ENCODE peak calls at places on chromosome 18, in seven cellular contexts. One of them, this sample, is unnamed.

GRCh38 chr18:76422121-76422520 is 72.9 kb downstream of the ZNF516 start:
- DNase-seq in keratinocyte: no peak
- DNase-seq in NCI-H446 treated with DMSO at 0.1 percent for 48 hours: no peak
- DNase-seq in CD4-positive, alpha-beta T cell: no peak
- DNase-seq in A549: no peak
- DNase-seq in T-cell: no peak
- DNase-seq in AG09309: no peak
- DNase-seq in this sample: no peak

GRCh38 chr18:35969676-35970075 is 2.8 kb upstream of the RMP24 start:
- DNase-seq in CD4-positive, alpha-beta T cell: no peak
- DNase-seq in T-cell: no peak
- DNase-seq in keratinocyte: no peak
- DNase-seq in AG09309: no peak
- DNase-seq in NCI-H446 treated with DMSO at 0.1 percent for 48 hours: no peak
- DNase-seq in A549: no peak
- DNase-seq in this sample: no peak

GRCh38 chr18:50045126-50045525 is 149.8 kb downstream of the MYO5B start:
- DNase-seq in CD4-positive, alpha-beta T cell: no peak
- DNase-seq in keratinocyte: no peak
- DNase-seq in NCI-H446 treated with DMSO at 0.1 percent for 48 hours: no peak
- DNase-seq in AG09309: no peak
- DNase-seq in T-cell: no peak
- DNase-seq in A549: no peak
- DNase-seq in this sample: no peak

GRCh38 chr18:48393170-48393569 is 16.0 kb downstream of the ZBTB7C start:
- DNase-seq in T-cell: no peak
- DNase-seq in AG09309: no peak
- DNase-seq in CD4-positive, alpha-beta T cell: no peak
- DNase-seq in A549: no peak
- DNase-seq in NCI-H446 treated with DMSO at 0.1 percent for 48 hours: no peak
- DNase-seq in keratinocyte: no peak
- DNase-seq in this sample: no peak

GRCh38 chr18:21991081-21991534 is 178.3 kb upstream of the GATA6 start:
- DNase-seq in keratinocyte: no peak
- DNase-seq in T-cell: no peak
- DNase-seq in CD4-positive, alpha-beta T cell: no peak
- DNase-seq in AG09309: no peak
- DNase-seq in A549: peak; percentile 75
- DNase-seq in NCI-H446 treated with DMSO at 0.1 percent for 48 hours: no peak
- DNase-seq in this sample: no peak

GRCh38 chr18:70279470-70279869 is 9.4 kb upstream of the SOCS6 start:
- DNase-seq in keratinocyte: no peak
- DNase-seq in CD4-positive, alpha-beta T cell: no peak
- DNase-seq in AG09309: no peak
- DNase-seq in A549: no peak
- DNase-seq in T-cell: no peak
- DNase-seq in NCI-H446 treated with DMSO at 0.1 percent for 48 hours: no peak
- DNase-seq in this sample: no peak

GRCh38 chr18:9631814-9632496 is 17.6 kb upstream of the PPP4R1 start:
- DNase-seq in A549: peak; percentile 90
- DNase-seq in AG09309: peak; percentile 82
- DNase-seq in CD4-positive, alpha-beta T cell: no peak
- DNase-seq in NCI-H446 treated with DMSO at 0.1 percent for 48 hours: no peak
- DNase-seq in T-cell: no peak
- DNase-seq in keratinocyte: no peak
- DNase-seq in this sample: no peak

GRCh38 chr18:76989647-76990190 is 142.9 kb downstream of the MBP start:
- DNase-seq in T-cell: no peak
- DNase-seq in keratinocyte: no peak
- DNase-seq in NCI-H446 treated with DMSO at 0.1 percent for 48 hours: no peak
- DNase-seq in CD4-positive, alpha-beta T cell: no peak
- DNase-seq in A549: no peak
- DNase-seq in AG09309: no peak
- DNase-seq in this sample: no peak

GRCh38 chr18:23355206-23355605 is 97.9 kb upstream of the RIOK3 start:
- DNase-seq in CD4-positive, alpha-beta T cell: no peak
- DNase-seq in AG09309: no peak
- DNase-seq in keratinocyte: no peak
- DNase-seq in NCI-H446 treated with DMSO at 0.1 percent for 48 hours: no peak
- DNase-seq in A549: no peak
- DNase-seq in T-cell: no peak
- DNase-seq in this sample: no peak

GRCh38 chr18:34493099-34493544 is 217.0 kb upstream of the DTNA start:
- DNase-seq in CD4-positive, alpha-beta T cell: no peak
- DNase-seq in AG09309: peak; percentile 20
- DNase-seq in T-cell: no peak
- DNase-seq in NCI-H446 treated with DMSO at 0.1 percent for 48 hours: peak; percentile 92
- DNase-seq in A549: peak; percentile 23
- DNase-seq in keratinocyte: peak; percentile 1
- DNase-seq in this sample: no peak

GRCh38 chr18:32688821-32689220 is 84.0 kb downstream of the KLHL14 start:
- DNase-seq in keratinocyte: no peak
- DNase-seq in CD4-positive, alpha-beta T cell: no peak
- DNase-seq in T-cell: no peak
- DNase-seq in AG09309: no peak
- DNase-seq in A549: no peak
- DNase-seq in NCI-H446 treated with DMSO at 0.1 percent for 48 hours: no peak
- DNase-seq in this sample: no peak

GRCh38 chr18:48993586-48993985 is 42.8 kb upstream of the SMAD7 start:
- DNase-seq in keratinocyte: no peak
- DNase-seq in NCI-H446 treated with DMSO at 0.1 percent for 48 hours: no peak
- DNase-seq in A549: no peak
- DNase-seq in CD4-positive, alpha-beta T cell: no peak
- DNase-seq in T-cell: no peak
- DNase-seq in AG09309: no peak
- DNase-seq in this sample: no peak

GRCh38 chr18:44180683-44181082 is 500.0 kb upstream of the SETBP1 start:
- DNase-seq in NCI-H446 treated with DMSO at 0.1 percent for 48 hours: no peak
- DNase-seq in T-cell: no peak
- DNase-seq in CD4-positive, alpha-beta T cell: no peak
- DNase-seq in keratinocyte: no peak
- DNase-seq in A549: no peak
- DNase-seq in AG09309: no peak
- DNase-seq in this sample: no peak

GRCh38 chr18:2850816-2851215 is 4.0 kb downstream of the EMILIN2 start:
- DNase-seq in AG09309: no peak
- DNase-seq in A549: no peak
- DNase-seq in T-cell: no peak
- DNase-seq in CD4-positive, alpha-beta T cell: no peak
- DNase-seq in NCI-H446 treated with DMSO at 0.1 percent for 48 hours: no peak
- DNase-seq in keratinocyte: no peak
- DNase-seq in this sample: no peak

GRCh38 chr18:68735498-68736343 is 20.8 kb upstream of the TMX3 start:
- DNase-seq in keratinocyte: no peak
- DNase-seq in AG09309: peak; percentile 49
- DNase-seq in NCI-H446 treated with DMSO at 0.1 percent for 48 hours: peak; percentile 3
- DNase-seq in A549: peak; percentile 30
- DNase-seq in CD4-positive, alpha-beta T cell: no peak
- DNase-seq in T-cell: no peak
- DNase-seq in this sample: no peak

GRCh38 chr18:76980663-76981387 is 151.8 kb downstream of the MBP start:
- DNase-seq in AG09309: no peak
- DNase-seq in NCI-H446 treated with DMSO at 0.1 percent for 48 hours: no peak
- DNase-seq in T-cell: no peak
- DNase-seq in A549: no peak
- DNase-seq in keratinocyte: no peak
- DNase-seq in CD4-positive, alpha-beta T cell: no peak
- DNase-seq in this sample: no peak

GRCh38 chr18:48702346-48703032 is 163.7 kb downstream of the CTIF start:
- DNase-seq in A549: no peak
- DNase-seq in NCI-H446 treated with DMSO at 0.1 percent for 48 hours: no peak
- DNase-seq in CD4-positive, alpha-beta T cell: no peak
- DNase-seq in AG09309: no peak
- DNase-seq in T-cell: no peak
- DNase-seq in keratinocyte: no peak
- DNase-seq in this sample: no peak

GRCh38 chr18:54904521-54904920 is 54.7 kb downstream of the CCDC68 start:
- DNase-seq in NCI-H446 treated with DMSO at 0.1 percent for 48 hours: no peak
- DNase-seq in A549: no peak
- DNase-seq in keratinocyte: peak; percentile 5
- DNase-seq in AG09309: no peak
- DNase-seq in T-cell: no peak
- DNase-seq in CD4-positive, alpha-beta T cell: no peak
- DNase-seq in this sample: no peak

This sample was measured in T follicular helper cell.